ENCODE peak calls at places on chromosomes 13 and 19, in eight cellular contexts. One of them, this sample, is unnamed.

GRCh38 chr13:94548382-94549240 is 47.3 kb downstream of the TGDS start:
- DNase-seq in NCI-H2081: peak; percentile 50
- DNase-seq in non-pigmented ciliary epithelial cell: no peak
- DNase-seq in RWPE2: no peak
- DNase-seq in thoracic aorta: peak; percentile 5
- DNase-seq in amniotic stem cell: no peak
- DNase-seq in K562: peak; percentile 12
- DNase-seq in stimulated activated CD4-positive, alpha-beta T cell treated with anti-CD3 and anti-CD28 coated beads, Interleukin-4, amount 100 ng/mL, for 24 hours: no peak
- DNase-seq in this sample: no peak

GRCh38 chr19:33780746-33781145 is 15.9 kb upstream of the KCTD15 start:
- DNase-seq in NCI-H2081: no peak
- DNase-seq in non-pigmented ciliary epithelial cell: no peak
- DNase-seq in RWPE2: no peak
- DNase-seq in thoracic aorta: no peak
- DNase-seq in amniotic stem cell: no peak
- DNase-seq in K562: no peak
- DNase-seq in stimulated activated CD4-positive, alpha-beta T cell treated with anti-CD3 and anti-CD28 coated beads, Interleukin-4, amount 100 ng/mL, for 24 hours: no peak
- DNase-seq in this sample: no peak

GRCh38 chr19:31110331-31110730 is 238.9 kb downstream of the TSHZ3 start:
- DNase-seq in NCI-H2081: no peak
- DNase-seq in non-pigmented ciliary epithelial cell: no peak
- DNase-seq in RWPE2: no peak
- DNase-seq in thoracic aorta: no peak
- DNase-seq in amniotic stem cell: peak; percentile 6
- DNase-seq in K562: peak; percentile 9
- DNase-seq in stimulated activated CD4-positive, alpha-beta T cell treated with anti-CD3 and anti-CD28 coated beads, Interleukin-4, amount 100 ng/mL, for 24 hours: peak; percentile 9
- DNase-seq in this sample: no peak

GRCh38 chr13:44263920-44264610 is 109.6 kb upstream of the SERP2 start:
- DNase-seq in NCI-H2081: no peak
- DNase-seq in non-pigmented ciliary epithelial cell: no peak
- DNase-seq in RWPE2: no peak
- DNase-seq in thoracic aorta: no peak
- DNase-seq in amniotic stem cell: no peak
- DNase-seq in K562: no peak
- DNase-seq in stimulated activated CD4-positive, alpha-beta T cell treated with anti-CD3 and anti-CD28 coated beads, Interleukin-4, amount 100 ng/mL, for 24 hours: no peak
- DNase-seq in this sample: no peak

GRCh38 chr19:48796468-48797083 is 14.3 kb downstream of the BCAT2 start:
- DNase-seq in NCI-H2081: no peak
- DNase-seq in non-pigmented ciliary epithelial cell: no peak
- DNase-seq in RWPE2: no peak
- DNase-seq in thoracic aorta: no peak
- DNase-seq in amniotic stem cell: no peak
- DNase-seq in K562: no peak
- DNase-seq in stimulated activated CD4-positive, alpha-beta T cell treated with anti-CD3 and anti-CD28 coated beads, Interleukin-4, amount 100 ng/mL, for 24 hours: no peak
- DNase-seq in this sample: no peak

GRCh38 chr13:22926176-22927007 is 254.4 kb upstream of the SGCG start:
- DNase-seq in NCI-H2081: no peak
- DNase-seq in non-pigmented ciliary epithelial cell: no peak
- DNase-seq in RWPE2: no peak
- DNase-seq in thoracic aorta: no peak
- DNase-seq in amniotic stem cell: no peak
- DNase-seq in K562: peak; percentile 90
- DNase-seq in stimulated activated CD4-positive, alpha-beta T cell treated with anti-CD3 and anti-CD28 coated beads, Interleukin-4, amount 100 ng/mL, for 24 hours: no peak
- DNase-seq in this sample: peak; percentile 28

GRCh38 chr19:45515081-45515624 is 7.9 kb downstream of the VASP start:
- DNase-seq in NCI-H2081: no peak
- DNase-seq in non-pigmented ciliary epithelial cell: no peak
- DNase-seq in RWPE2: no peak
- DNase-seq in thoracic aorta: no peak
- DNase-seq in amniotic stem cell: no peak
- DNase-seq in K562: peak; percentile 84
- DNase-seq in stimulated activated CD4-positive, alpha-beta T cell treated with anti-CD3 and anti-CD28 coated beads, Interleukin-4, amount 100 ng/mL, for 24 hours: peak; percentile 26
- DNase-seq in this sample: no peak

GRCh38 chr19:40603071-40603718 is 2.0 kb downstream of the LTBP4 start:
- DNase-seq in NCI-H2081: no peak
- DNase-seq in non-pigmented ciliary epithelial cell: no peak
- DNase-seq in RWPE2: no peak
- DNase-seq in thoracic aorta: no peak
- DNase-seq in amniotic stem cell: no peak
- DNase-seq in K562: peak; percentile 85
- DNase-seq in stimulated activated CD4-positive, alpha-beta T cell treated with anti-CD3 and anti-CD28 coated beads, Interleukin-4, amount 100 ng/mL, for 24 hours: no peak
- DNase-seq in this sample: no peak

GRCh38 chr13:94079876-94080275 is 399.6 kb downstream of the DCT start:
- DNase-seq in NCI-H2081: no peak
- DNase-seq in non-pigmented ciliary epithelial cell: no peak
- DNase-seq in RWPE2: no peak
- DNase-seq in thoracic aorta: no peak
- DNase-seq in amniotic stem cell: no peak
- DNase-seq in K562: no peak
- DNase-seq in stimulated activated CD4-positive, alpha-beta T cell treated with anti-CD3 and anti-CD28 coated beads, Interleukin-4, amount 100 ng/mL, for 24 hours: no peak
- DNase-seq in this sample: no peak

GRCh38 chr19:10975374-10976036 is 14.7 kb downstream of the SMARCA4 start:
- DNase-seq in NCI-H2081: no peak
- DNase-seq in non-pigmented ciliary epithelial cell: no peak
- DNase-seq in RWPE2: no peak
- DNase-seq in thoracic aorta: no peak
- DNase-seq in amniotic stem cell: no peak
- DNase-seq in K562: no peak
- DNase-seq in stimulated activated CD4-positive, alpha-beta T cell treated with anti-CD3 and anti-CD28 coated beads, Interleukin-4, amount 100 ng/mL, for 24 hours: no peak
- DNase-seq in this sample: no peak

This sample was measured in kidney epithelial cell.